ENCODE peak calls at places on chromosomes 11 and 22, in nine cellular contexts. Z is glutamatergic neuron; F is amygdala; K is activated CD4-positive, alpha-beta T cell treated with anti-CD3 and anti-CD28 coated beads, Interleukin-2, amount 50 U/mL, for 48 hours; X is occipital lobe; H is CD8-positive, alpha-beta T cell; W is anterior cingulate cortex; J is activated T-helper 1 cell treated with Interleukin-2 at 50 U/mL for 16 hours; N is epithelial cell of esophagus. L is an unnamed sample.
A peak's percentile ranks its signal among the peaks of the same experiment; 100 is the strongest.

GRCh38 chr22:37018086-37018814 is 997 bp downstream of the TST start:
- DNase-seq in Z (no peak), F (no peak), K (no peak), X (no peak), H (no peak), W (no peak), J (no peak), N (no peak), L (no peak)

GRCh38 chr11:57318178-57318577 is 6.6 kb downstream of the TNKS1BP1 start:
- DNase-seq in Z (no peak), F (no peak), K (no peak), X (no peak), H (no peak), W (peak; percentile 8), J (no peak), N (no peak), L (no peak)

GRCh38 chr11:57294225-57295131 is 30.3 kb downstream of the TNKS1BP1 start:
- DNase-seq in Z (no peak), F (no peak), K (no peak), X (no peak), H (no peak), W (peak; percentile 5), J (no peak), N (peak; percentile 58), L (no peak)

GRCh38 chr11:9150944-9151343 is 59.5 kb upstream of the SCUBE2 start:
- DNase-seq in Z (no peak), F (no peak), K (no peak), X (no peak), H (no peak), W (no peak), J (no peak), N (no peak), L (no peak)

GRCh38 chr22:41656515-41656914 is 32.2 kb downstream of the SNU13 start:
- DNase-seq in Z (no peak), F (no peak), K (no peak), X (no peak), H (no peak), W (no peak), J (no peak), N (no peak), L (no peak)

GRCh38 chr11:22192289-22192641 is 620 bp upstream of the ANO5 start:
- DNase-seq in Z (no peak), F (no peak), K (no peak), X (no peak), H (no peak), W (no peak), J (no peak), N (no peak), L (no peak)

GRCh38 chr22:27800250-27801131 is 1.1 kb downstream of the MN1 start:
- DNase-seq in Z (peak; percentile 30), F (no peak), K (no peak), X (no peak), H (no peak), W (no peak), J (no peak), N (peak; percentile 56), L (no peak)

GRCh38 chr22:19241593-19241906 is 50.0 kb downstream of the CLTCL1 start:
- DNase-seq in Z (no peak), F (no peak), K (no peak), X (no peak), H (no peak), W (no peak), J (no peak), N (no peak), L (no peak)

GRCh38 chr11:73359341-73359740 is 16.9 kb upstream of the RELT start:
- DNase-seq in Z (no peak), F (no peak), K (no peak), X (no peak), H (no peak), W (no peak), J (no peak), N (no peak), L (no peak)

GRCh38 chr11:15073361-15074205 is at the start of gene CALCB:
- DNase-seq in Z (peak; percentile 68), F (no peak), K (peak; percentile 57), X (peak; percentile 30), H (no peak), W (no peak), J (no peak), N (peak; percentile 57), L (no peak)

GRCh38 chr11:11977206-11977938 is 31.1 kb downstream of the DKK3 start:
- DNase-seq in Z (no peak), F (no peak), K (no peak), X (peak; percentile 46), H (peak; percentile 2), W (no peak), J (no peak), N (peak; percentile 87), L (no peak)

GRCh38 chr11:44301856-44302231 is 8.1 kb downstream of the ALX4 start:
- DNase-seq in Z (no peak), F (no peak), K (no peak), X (no peak), H (no peak), W (no peak), J (no peak), N (no peak), L (no peak)

GRCh38 chr11:126476977-126477376 is 121.5 kb downstream of the ST3GAL4 start:
- DNase-seq in Z (peak; percentile 38), F (no peak), K (no peak), X (no peak), H (no peak), W (no peak), J (no peak), N (no peak), L (no peak)

GRCh38 chr22:17303840-17304779 is 65.2 kb upstream of the CECR2 start:
- DNase-seq in Z (no peak), F (no peak), K (peak; percentile 64), X (no peak), H (peak; percentile 45), W (no peak), J (no peak), N (no peak), L (peak; percentile 26)

L was measured in activated effector memory CD4-positive, alpha-beta T cell treated with Interleukin-2 at 50 U/mL for 16 hours.